ENCODE peak calls at places on chromosomes 5 and 9, in seven cellular contexts. I is suprapubic skin, V is cardiac muscle cell, A is uterus, X is heart left ventricle, Y is H1, T is PC-3. P is an unnamed sample.

GRCh38 chr9:82810902-82811301 is 252.0 kb downstream of the RASEF start:
- DNase-seq in X (no peak), Y (no peak), T (peak; percentile 79), A (no peak), I (no peak), V (no peak), P (peak; percentile 82)

GRCh38 chr5:79886456-79886855 is 104.6 kb downstream of the MTX3 start:
- DNase-seq in Y (no peak), T (no peak), X (no peak), I (no peak), A (no peak), V (no peak), P (no peak)

GRCh38 chr5:17218353-17219005 is 1.0 kb downstream of the BASP1 start:
- DNase-seq in V (peak; percentile 67), X (no peak), I (no peak), T (peak; percentile 63), A (peak; percentile 30), Y (peak; percentile 62), P (no peak)

GRCh38 chr5:111068208-111068607 is 3.3 kb upstream of the TSLP start:
- DNase-seq in T (no peak), I (no peak), Y (no peak), A (no peak), V (no peak), X (no peak), P (no peak)

GRCh38 chr5:181063514-181063913 is 23.4 kb downstream of the BTNL9 start:
- DNase-seq in T (peak; percentile 58), A (no peak), I (peak; percentile 7), X (no peak), V (no peak), Y (no peak), P (no peak)

GRCh38 chr5:7181841-7182240 is 214.1 kb upstream of the ADCY2 start:
- DNase-seq in T (no peak), Y (no peak), X (no peak), A (no peak), I (no peak), V (no peak), P (no peak)

GRCh38 chr5:98349251-98349989 is 424.0 kb upstream of the RGMB start:
- DNase-seq in A (no peak), I (no peak), T (peak; percentile 94), Y (peak; percentile 47), V (no peak), X (no peak), P (peak; percentile 1)

GRCh38 chr9:106450549-106450948 is 412.4 kb upstream of the ZNF462 start:
- DNase-seq in V (peak; percentile 10), T (no peak), A (no peak), Y (no peak), I (no peak), X (no peak), P (no peak)

GRCh38 chr9:116860509-116861120 is 173.5 kb downstream of the TRIM32 start:
- DNase-seq in X (peak; percentile 66), T (peak; percentile 54), V (peak; percentile 80), A (peak; percentile 32), I (no peak), Y (peak; percentile 88), P (peak; percentile 12)

GRCh38 chr5:99258819-99259218 is 330.0 kb upstream of the CHD1 start:
- DNase-seq in T (no peak), X (no peak), I (no peak), Y (no peak), A (no peak), V (no peak), P (no peak)

GRCh38 chr9:105311317-105311716 is 66.9 kb downstream of the SLC44A1 start:
- DNase-seq in V (no peak), A (no peak), Y (no peak), X (no peak), T (peak; percentile 31), I (no peak), P (no peak)

GRCh38 chr5:113330533-113331200 is 104.1 kb downstream of the TSSK1B start:
- DNase-seq in V (peak; percentile 59), A (no peak), T (peak; percentile 74), I (no peak), X (no peak), Y (no peak), P (no peak)

GRCh38 chr5:76737131-76737556 is 21.2 kb downstream of the F2R start:
- DNase-seq in V (no peak), T (no peak), A (no peak), Y (no peak), X (no peak), I (no peak), P (no peak)

GRCh38 chr9:124448019-124448418 is 2.2 kb upstream of the ADGRD2 start:
- DNase-seq in I (no peak), A (no peak), V (no peak), X (peak; percentile 79), T (no peak), Y (no peak), P (no peak)

GRCh38 chr9:92607773-92608172 is 62.2 kb downstream of the IPPK start:
- DNase-seq in I (no peak), T (no peak), Y (peak; percentile 26), X (no peak), V (peak; percentile 4), A (no peak), P (no peak)

GRCh38 chr9:123104807-123105206 is 71.3 kb downstream of the GPR21 start:
- DNase-seq in T (no peak), I (no peak), V (no peak), Y (no peak), X (no peak), A (no peak), P (no peak)
- H3K36me3 ChIP-seq in T (peaks cover 10% of the 10 kb centered on the region), I (peaks cover 94% of the 10 kb centered on the region), V (peaks cover 17% of the 10 kb centered on the region), Y (peaks cover 13% of the 10 kb centered on the region), X (peaks cover 81% of the 10 kb centered on the region), A (no peaks in the 10 kb centered on the region), P (peaks cover 4% of the 10 kb centered on the region)

GRCh38 chr5:3197237-3197636 is 398.4 kb upstream of the IRX1 start:
- DNase-seq in T (no peak), I (no peak), A (no peak), X (no peak), V (no peak), Y (no peak), P (no peak)
- H3K27me3 ChIP-seq in T (peaks cover 41% of the 10 kb centered on the region), I (peaks cover 44% of the 10 kb centered on the region), A (peaks cover 10% of the 10 kb centered on the region), X (peaks cover 20% of the 10 kb centered on the region), V (peaks cover 7% of the 10 kb centered on the region), Y (peaks cover 10% of the 10 kb centered on the region), P (peaks cover 8% of the 10 kb centered on the region)

DNA sequence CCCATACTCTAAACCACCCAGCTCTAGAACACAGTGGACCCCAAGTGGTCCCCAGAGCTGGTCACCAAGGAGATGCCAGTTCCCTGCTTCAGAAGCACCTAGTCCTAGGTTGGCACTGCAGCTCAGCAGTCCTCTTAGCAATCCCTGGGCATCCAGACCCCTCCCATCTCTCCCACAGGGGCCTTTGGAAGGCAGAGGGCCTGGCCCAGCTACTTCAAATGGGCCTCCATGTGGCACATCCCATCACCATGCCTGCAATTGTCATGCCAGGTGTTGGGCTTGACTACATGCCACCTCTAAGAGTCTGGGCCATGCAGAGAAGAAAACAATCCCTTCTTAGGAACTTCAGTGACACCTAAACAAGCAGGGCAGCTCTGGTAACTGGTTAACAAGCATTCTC is 14.1 kb downstream of the MACROH2A1 start:
- DNase-seq in V (no peak), T (no peak), A (no peak), X (no peak), Y (no peak), I (no peak), P (no peak)
- H3K4me3 ChIP-seq in V (no peak overlapping the region), T (no peak overlapping the region), A (no peak overlapping the region), X (no peak overlapping the region), Y (no peak overlapping the region), I (no peak overlapping the region), P (no peak overlapping the region)

DNA sequence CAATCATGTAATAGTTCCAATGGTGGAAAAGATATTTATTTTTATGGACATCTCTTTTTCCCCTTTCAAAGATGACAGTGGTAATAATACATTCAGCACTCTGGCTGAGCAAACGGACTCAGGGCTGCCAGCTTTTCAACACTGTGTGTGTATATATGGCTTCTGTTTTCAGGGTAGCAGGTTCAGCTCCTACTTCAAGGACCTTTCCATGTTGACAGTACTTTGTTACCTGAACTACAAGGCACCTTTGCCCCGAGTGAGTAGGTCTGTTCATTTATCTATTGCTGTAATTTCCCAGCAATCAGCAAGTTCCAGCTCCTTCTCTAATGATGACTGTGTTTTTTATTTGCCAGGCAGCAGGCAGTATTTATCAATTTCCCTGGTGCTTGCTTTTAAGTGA is 387.4 kb upstream of the KIF2A start:
- DNase-seq in X (no peak), T (no peak), Y (no peak), V (no peak), A (no peak), I (no peak), P (no peak)
- H3K36me3 ChIP-seq in X (no peaks in the 10 kb centered on the region), T (no peaks in the 10 kb centered on the region), Y (no peaks in the 10 kb centered on the region), V (no peaks in the 10 kb centered on the region), A (no peaks in the 10 kb centered on the region), I (no peaks in the 10 kb centered on the region), P (no peaks in the 10 kb centered on the region)

GRCh38 chr5:65790371-65791163 is 68.6 kb downstream of the NLN start:
- DNase-seq in X (no peak), V (no peak), A (no peak), Y (no peak), T (no peak), I (no peak), P (no peak)
- H3K27me3 ChIP-seq in X (no peaks in the 10 kb centered on the region), V (no peaks in the 10 kb centered on the region), A (no peaks in the 10 kb centered on the region), Y (no peaks in the 10 kb centered on the region), T (no peaks in the 10 kb centered on the region), I (no peaks in the 10 kb centered on the region), P (no peaks in the 10 kb centered on the region)

DNA sequence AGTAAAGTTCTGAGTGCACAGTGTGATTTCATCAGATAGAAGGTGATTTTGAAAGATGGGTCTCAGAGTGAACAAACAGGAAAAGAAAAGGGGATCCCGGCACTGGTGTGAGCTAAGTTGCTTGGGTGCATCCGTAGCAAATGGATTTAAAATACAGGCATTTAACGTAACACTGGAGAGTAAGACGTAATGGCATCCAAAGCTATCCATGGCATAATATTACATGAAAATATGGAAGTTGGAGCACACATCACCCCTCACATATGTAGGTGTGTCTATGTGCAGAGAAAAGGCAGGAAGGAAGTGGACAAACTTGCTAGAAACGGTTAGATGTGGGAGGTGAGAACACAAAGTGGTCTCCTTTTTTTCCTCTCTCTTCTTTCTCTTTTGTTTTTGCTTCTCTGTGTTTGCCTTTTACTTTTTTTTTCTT is 38.2 kb upstream of the SEMA4D start:
- DNase-seq in A (no peak), V (no peak), T (no peak), I (no peak), X (no peak), Y (no peak), P (no peak)
- H3K4me3 ChIP-seq in A (no peak overlapping the region), V (no peak overlapping the region), T (no peak overlapping the region), I (no peak overlapping the region), X (no peak overlapping the region), Y (no peak overlapping the region), P (no peak overlapping the region)

DNA sequence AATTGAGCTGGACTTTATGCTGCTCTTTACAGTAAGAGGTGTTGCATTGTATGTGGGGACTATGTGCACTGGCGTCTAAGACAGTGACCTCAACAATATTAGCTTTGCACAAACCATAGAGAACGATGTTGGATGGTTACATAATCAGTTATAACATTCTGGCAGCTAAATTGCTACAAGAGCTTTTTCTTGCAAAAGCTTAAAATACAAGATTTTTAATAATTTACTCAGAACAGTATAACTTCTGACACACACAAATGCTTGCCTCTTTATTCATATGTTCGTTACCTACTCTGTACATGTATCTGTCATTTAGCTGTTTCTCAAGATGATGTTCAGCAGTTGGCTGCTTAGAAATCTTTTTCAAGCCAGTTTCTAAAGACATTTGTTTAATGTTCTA is 11.6 kb downstream of the C5orf24 start:
- DNase-seq in X (no peak), V (no peak), A (no peak), T (no peak), I (no peak), Y (no peak), P (no peak)
- H3K36me3 ChIP-seq in X (peaks cover 96% of the 10 kb centered on the region), V (peaks cover 54% of the 10 kb centered on the region), A (no peaks in the 10 kb centered on the region), T (peaks cover 26% of the 10 kb centered on the region), I (peaks cover 55% of the 10 kb centered on the region), Y (no peaks in the 10 kb centered on the region), P (peaks cover 4% of the 10 kb centered on the region)

P was measured in kidney epithelial cell.